ENCODE peak calls at places on chromosomes 5 and 9, in eight cellular contexts. One of them, this sample, is unnamed.
A peak's percentile ranks its signal among the peaks of the same experiment; 100 is the strongest.

GRCh38 chr5:142613231-142613630 is 72.7 kb downstream of the FGF1 start:
- DNase-seq in right lobe of liver: no peak
- DNase-seq in transverse colon: no peak
- DNase-seq in CD8-positive, alpha-beta T cell: no peak
- DNase-seq in fibroblast of lung: peak; percentile 67
- DNase-seq in uterus: no peak
- DNase-seq in cardiac muscle cell: peak; percentile 58
- DNase-seq in mucosa of descending colon: no peak
- DNase-seq in this sample: no peak

GRCh38 chr9:26324787-26325186 is 567.8 kb downstream of the CAAP1 start:
- DNase-seq in right lobe of liver: no peak
- DNase-seq in transverse colon: no peak
- DNase-seq in CD8-positive, alpha-beta T cell: no peak
- DNase-seq in fibroblast of lung: no peak
- DNase-seq in uterus: no peak
- DNase-seq in cardiac muscle cell: peak; percentile 67
- DNase-seq in mucosa of descending colon: no peak
- DNase-seq in this sample: no peak

GRCh38 chr9:127854169-127854833 is at the start of gene ENG:
- DNase-seq in right lobe of liver: peak; percentile 80
- DNase-seq in transverse colon: peak; percentile 58
- DNase-seq in CD8-positive, alpha-beta T cell: no peak
- DNase-seq in fibroblast of lung: peak; percentile 65
- DNase-seq in uterus: peak; percentile 77
- DNase-seq in cardiac muscle cell: peak; percentile 79
- DNase-seq in mucosa of descending colon: peak; percentile 65
- DNase-seq in this sample: peak; percentile 55

GRCh38 chr9:14910178-14910805 is at the start of gene FREM1:
- DNase-seq in right lobe of liver: peak; percentile 53
- DNase-seq in transverse colon: peak; percentile 32
- DNase-seq in CD8-positive, alpha-beta T cell: no peak
- DNase-seq in fibroblast of lung: peak; percentile 0
- DNase-seq in uterus: peak; percentile 59
- DNase-seq in cardiac muscle cell: peak; percentile 67
- DNase-seq in mucosa of descending colon: peak; percentile 48
- DNase-seq in this sample: peak; percentile 63

GRCh38 chr5:102715405-102715804 is 39.7 kb upstream of the PAM start:
- DNase-seq in right lobe of liver: no peak
- DNase-seq in transverse colon: no peak
- DNase-seq in CD8-positive, alpha-beta T cell: no peak
- DNase-seq in fibroblast of lung: peak; percentile 85
- DNase-seq in uterus: no peak
- DNase-seq in cardiac muscle cell: peak; percentile 71
- DNase-seq in mucosa of descending colon: no peak
- DNase-seq in this sample: no peak

GRCh38 chr9:30995951-30996738 is 1388.3 kb upstream of the ACO1 start:
- DNase-seq in right lobe of liver: no peak
- DNase-seq in transverse colon: no peak
- DNase-seq in CD8-positive, alpha-beta T cell: no peak
- DNase-seq in fibroblast of lung: no peak
- DNase-seq in uterus: no peak
- DNase-seq in cardiac muscle cell: no peak
- DNase-seq in mucosa of descending colon: no peak
- DNase-seq in this sample: no peak

GRCh38 chr5:158546748-158547147 is 553.0 kb downstream of the EBF1 start:
- DNase-seq in right lobe of liver: no peak
- DNase-seq in transverse colon: no peak
- DNase-seq in CD8-positive, alpha-beta T cell: no peak
- DNase-seq in fibroblast of lung: no peak
- DNase-seq in uterus: no peak
- DNase-seq in cardiac muscle cell: no peak
- DNase-seq in mucosa of descending colon: no peak
- DNase-seq in this sample: no peak

GRCh38 chr5:59005934-59006701 is 423.2 kb downstream of the RAB3C start:
- DNase-seq in right lobe of liver: no peak
- DNase-seq in transverse colon: no peak
- DNase-seq in CD8-positive, alpha-beta T cell: no peak
- DNase-seq in fibroblast of lung: no peak
- DNase-seq in uterus: no peak
- DNase-seq in cardiac muscle cell: no peak
- DNase-seq in mucosa of descending colon: no peak
- DNase-seq in this sample: no peak

GRCh38 chr5:16827755-16828154 is 108.3 kb downstream of the MYO10 start:
- DNase-seq in right lobe of liver: no peak
- DNase-seq in transverse colon: no peak
- DNase-seq in CD8-positive, alpha-beta T cell: no peak
- DNase-seq in fibroblast of lung: no peak
- DNase-seq in uterus: no peak
- DNase-seq in cardiac muscle cell: no peak
- DNase-seq in mucosa of descending colon: no peak
- DNase-seq in this sample: no peak

GRCh38 chr5:13553896-13554295 is 390.6 kb downstream of the DNAH5 start:
- DNase-seq in right lobe of liver: peak; percentile 55
- DNase-seq in transverse colon: no peak
- DNase-seq in CD8-positive, alpha-beta T cell: no peak
- DNase-seq in fibroblast of lung: peak; percentile 19
- DNase-seq in uterus: no peak
- DNase-seq in cardiac muscle cell: no peak
- DNase-seq in mucosa of descending colon: no peak
- DNase-seq in this sample: no peak

GRCh38 chr5:130605200-130605599 is 559.9 kb downstream of the HINT1 start:
- DNase-seq in right lobe of liver: no peak
- DNase-seq in transverse colon: no peak
- DNase-seq in CD8-positive, alpha-beta T cell: no peak
- DNase-seq in fibroblast of lung: no peak
- DNase-seq in uterus: no peak
- DNase-seq in cardiac muscle cell: no peak
- DNase-seq in mucosa of descending colon: no peak
- DNase-seq in this sample: no peak

GRCh38 chr5:173625686-173626500 is 9.4 kb upstream of the BOD1 start:
- DNase-seq in right lobe of liver: no peak
- DNase-seq in transverse colon: no peak
- DNase-seq in CD8-positive, alpha-beta T cell: no peak
- DNase-seq in fibroblast of lung: no peak
- DNase-seq in uterus: no peak
- DNase-seq in cardiac muscle cell: no peak
- DNase-seq in mucosa of descending colon: no peak
- DNase-seq in this sample: no peak
- TF ChIP-seq CTCF in right lobe of liver: no peak
- TF ChIP-seq CTCF in transverse colon: no peak
- TF ChIP-seq CTCF in CD8-positive, alpha-beta T cell: no peak
- TF ChIP-seq CTCF in fibroblast of lung: peak; percentile 12
- TF ChIP-seq CTCF in uterus: no peak
- TF ChIP-seq CTCF in cardiac muscle cell: no peak
- TF ChIP-seq CTCF in mucosa of descending colon: no peak
- TF ChIP-seq CTCF in this sample: peak; percentile 48

GRCh38 chr9:137578518-137579258 is at the start of gene DPH7:
- DNase-seq in right lobe of liver: peak; percentile 97
- DNase-seq in transverse colon: peak; percentile 97
- DNase-seq in CD8-positive, alpha-beta T cell: peak; percentile 98
- DNase-seq in fibroblast of lung: peak; percentile 85
- DNase-seq in uterus: peak; percentile 90
- DNase-seq in cardiac muscle cell: peak; percentile 95
- DNase-seq in mucosa of descending colon: peak; percentile 99
- DNase-seq in this sample: peak; percentile 99
- H3K36me3 ChIP-seq in right lobe of liver: peaks cover 7% of the 10 kb centered on the region
- H3K36me3 ChIP-seq in transverse colon: no peaks in the 10 kb centered on the region
- H3K36me3 ChIP-seq in CD8-positive, alpha-beta T cell: peaks cover 8% of the 10 kb centered on the region
- H3K36me3 ChIP-seq in fibroblast of lung: peaks cover 17% of the 10 kb centered on the region
- H3K36me3 ChIP-seq in uterus: no peaks in the 10 kb centered on the region
- H3K36me3 ChIP-seq in cardiac muscle cell: no peaks in the 10 kb centered on the region
- H3K36me3 ChIP-seq in mucosa of descending colon: peaks cover 4% of the 10 kb centered on the region
- H3K36me3 ChIP-seq in this sample: peaks cover 51% of the 10 kb centered on the region

DNA sequence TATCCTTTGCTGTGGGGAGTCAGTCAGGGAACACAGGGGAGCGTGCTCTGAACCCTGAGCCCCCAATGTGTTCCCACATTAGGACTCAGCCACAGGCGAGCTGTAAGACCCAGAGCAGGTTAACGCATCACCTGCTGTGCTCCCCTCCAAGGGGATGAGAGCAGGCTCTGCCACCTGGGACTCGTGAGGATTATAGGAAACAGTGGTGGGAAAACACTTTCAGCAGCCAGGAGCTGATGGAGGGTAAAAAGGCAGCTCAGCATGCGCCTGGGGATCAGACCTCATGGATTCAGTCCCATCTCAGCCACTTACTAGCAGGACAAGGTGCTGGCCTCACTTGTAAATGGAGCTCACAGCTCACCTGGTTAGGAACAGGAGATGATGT is 9.2 kb downstream of the JADE2 start:
- DNase-seq in right lobe of liver: no peak
- DNase-seq in transverse colon: no peak
- DNase-seq in CD8-positive, alpha-beta T cell: no peak
- DNase-seq in fibroblast of lung: no peak
- DNase-seq in uterus: no peak
- DNase-seq in cardiac muscle cell: no peak
- DNase-seq in mucosa of descending colon: no peak
- DNase-seq in this sample: no peak
- H3K4me1 ChIP-seq in right lobe of liver: no peaks in the 10 kb centered on the region
- H3K4me1 ChIP-seq in transverse colon: peaks cover 36% of the 10 kb centered on the region
- H3K4me1 ChIP-seq in CD8-positive, alpha-beta T cell: peaks cover 79% of the 10 kb centered on the region
- H3K4me1 ChIP-seq in fibroblast of lung: peaks cover 19% of the 10 kb centered on the region
- H3K4me1 ChIP-seq in uterus: no peaks in the 10 kb centered on the region
- H3K4me1 ChIP-seq in cardiac muscle cell: no peaks in the 10 kb centered on the region
- H3K4me1 ChIP-seq in mucosa of descending colon: peaks cover 13% of the 10 kb centered on the region
- H3K4me1 ChIP-seq in this sample: no peaks in the 10 kb centered on the region

GRCh38 chr9:137241490-137242328 is 622 bp downstream of the TUBB4B start:
- DNase-seq in right lobe of liver: no peak
- DNase-seq in transverse colon: peak; percentile 80
- DNase-seq in CD8-positive, alpha-beta T cell: peak; percentile 81
- DNase-seq in fibroblast of lung: peak; percentile 37
- DNase-seq in uterus: peak; percentile 64
- DNase-seq in cardiac muscle cell: peak; percentile 47
- DNase-seq in mucosa of descending colon: peak; percentile 83
- DNase-seq in this sample: no peak
- TF ChIP-seq CTCF in right lobe of liver: no peak
- TF ChIP-seq CTCF in transverse colon: no peak
- TF ChIP-seq CTCF in CD8-positive, alpha-beta T cell: no peak
- TF ChIP-seq CTCF in fibroblast of lung: no peak
- TF ChIP-seq CTCF in uterus: no peak
- TF ChIP-seq CTCF in cardiac muscle cell: no peak
- TF ChIP-seq CTCF in mucosa of descending colon: no peak
- TF ChIP-seq CTCF in this sample: no peak

GRCh38 chr9:104800068-104800785 is 36.3 kb downstream of the NIPSNAP3B start:
- DNase-seq in right lobe of liver: no peak
- DNase-seq in transverse colon: no peak
- DNase-seq in CD8-positive, alpha-beta T cell: no peak
- DNase-seq in fibroblast of lung: no peak
- DNase-seq in uterus: no peak
- DNase-seq in cardiac muscle cell: no peak
- DNase-seq in mucosa of descending colon: no peak
- DNase-seq in this sample: no peak
- H3K36me3 ChIP-seq in right lobe of liver: peaks cover 52% of the 10 kb centered on the region
- H3K36me3 ChIP-seq in transverse colon: peaks cover 88% of the 10 kb centered on the region
- H3K36me3 ChIP-seq in CD8-positive, alpha-beta T cell: no peaks in the 10 kb centered on the region
- H3K36me3 ChIP-seq in fibroblast of lung: peaks cover 11% of the 10 kb centered on the region
- H3K36me3 ChIP-seq in uterus: no peaks in the 10 kb centered on the region
- H3K36me3 ChIP-seq in cardiac muscle cell: peaks cover 24% of the 10 kb centered on the region
- H3K36me3 ChIP-seq in mucosa of descending colon: peaks cover 4% of the 10 kb centered on the region
- H3K36me3 ChIP-seq in this sample: no peaks in the 10 kb centered on the region

GRCh38 chr5:150492621-150493020 is 15.3 kb upstream of the NDST1 start:
- DNase-seq in right lobe of liver: no peak
- DNase-seq in transverse colon: no peak
- DNase-seq in CD8-positive, alpha-beta T cell: no peak
- DNase-seq in fibroblast of lung: peak; percentile 84
- DNase-seq in uterus: no peak
- DNase-seq in cardiac muscle cell: no peak
- DNase-seq in mucosa of descending colon: no peak
- DNase-seq in this sample: no peak

GRCh38 chr5:150491876-150492275 is 16.1 kb upstream of the NDST1 start:
- DNase-seq in right lobe of liver: no peak
- DNase-seq in transverse colon: no peak
- DNase-seq in CD8-positive, alpha-beta T cell: no peak
- DNase-seq in fibroblast of lung: no peak
- DNase-seq in uterus: no peak
- DNase-seq in cardiac muscle cell: no peak
- DNase-seq in mucosa of descending colon: peak; percentile 23
- DNase-seq in this sample: no peak

GRCh38 chr5:150490296-150490669 is 17.6 kb upstream of the NDST1 start:
- DNase-seq in right lobe of liver: no peak
- DNase-seq in transverse colon: no peak
- DNase-seq in CD8-positive, alpha-beta T cell: no peak
- DNase-seq in fibroblast of lung: no peak
- DNase-seq in uterus: no peak
- DNase-seq in cardiac muscle cell: no peak
- DNase-seq in mucosa of descending colon: no peak
- DNase-seq in this sample: no peak

GRCh38 chr5:150489358-150490295 is 18.3 kb upstream of the NDST1 start:
- DNase-seq in right lobe of liver: no peak
- DNase-seq in transverse colon: peak; percentile 60
- DNase-seq in CD8-positive, alpha-beta T cell: no peak
- DNase-seq in fibroblast of lung: peak; percentile 73
- DNase-seq in uterus: no peak
- DNase-seq in cardiac muscle cell: peak; percentile 35
- DNase-seq in mucosa of descending colon: peak; percentile 45
- DNase-seq in this sample: no peak

GRCh38 chr5:150490754-150491153 is 17.2 kb upstream of the NDST1 start:
- DNase-seq in right lobe of liver: no peak
- DNase-seq in transverse colon: no peak
- DNase-seq in CD8-positive, alpha-beta T cell: no peak
- DNase-seq in fibroblast of lung: no peak
- DNase-seq in uterus: no peak
- DNase-seq in cardiac muscle cell: no peak
- DNase-seq in mucosa of descending colon: no peak
- DNase-seq in this sample: no peak
- H3K4me1 ChIP-seq in right lobe of liver: no peaks in the 10 kb centered on the region
- H3K4me1 ChIP-seq in transverse colon: peaks cover 59% of the 10 kb centered on the region
- H3K4me1 ChIP-seq in CD8-positive, alpha-beta T cell: no peaks in the 10 kb centered on the region
- H3K4me1 ChIP-seq in fibroblast of lung: peaks cover 51% of the 10 kb centered on the region
- H3K4me1 ChIP-seq in uterus: peaks cover 4% of the 10 kb centered on the region
- H3K4me1 ChIP-seq in cardiac muscle cell: peaks cover 46% of the 10 kb centered on the region
- H3K4me1 ChIP-seq in mucosa of descending colon: peaks cover 22% of the 10 kb centered on the region
- H3K4me1 ChIP-seq in this sample: peaks cover 11% of the 10 kb centered on the region

GRCh38 chr5:6296524-6296923 is 81.8 kb downstream of the MED10 start:
- DNase-seq in right lobe of liver: no peak
- DNase-seq in transverse colon: no peak
- DNase-seq in CD8-positive, alpha-beta T cell: no peak
- DNase-seq in fibroblast of lung: no peak
- DNase-seq in uterus: no peak
- DNase-seq in cardiac muscle cell: no peak
- DNase-seq in mucosa of descending colon: no peak
- DNase-seq in this sample: no peak
- TF ChIP-seq CTCF in right lobe of liver: no peak
- TF ChIP-seq CTCF in transverse colon: no peak
- TF ChIP-seq CTCF in CD8-positive, alpha-beta T cell: no peak
- TF ChIP-seq CTCF in fibroblast of lung: no peak
- TF ChIP-seq CTCF in uterus: no peak
- TF ChIP-seq CTCF in cardiac muscle cell: no peak
- TF ChIP-seq CTCF in mucosa of descending colon: no peak
- TF ChIP-seq CTCF in this sample: no peak

DNA sequence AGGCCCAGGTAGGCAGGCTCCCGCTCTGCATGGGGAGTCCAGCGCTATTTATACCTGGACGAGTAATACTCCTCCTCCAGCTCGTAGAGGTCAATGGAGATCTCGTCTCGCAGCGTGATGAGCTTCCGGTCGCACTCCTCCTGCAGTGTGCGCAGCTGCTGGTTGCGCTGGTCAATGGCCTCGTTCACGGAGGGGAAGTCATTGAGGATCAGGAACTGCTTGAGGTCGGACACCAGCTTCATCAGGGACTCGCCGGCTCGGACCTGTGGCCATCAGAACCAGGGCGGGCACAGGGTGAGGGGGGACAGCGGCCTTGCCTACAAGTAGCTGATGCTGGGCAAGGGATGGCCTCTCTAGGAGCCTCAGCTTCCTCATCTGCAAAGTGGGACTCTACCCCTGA is 3.9 kb downstream of the MED22 start:
- DNase-seq in right lobe of liver: peak; percentile 45
- DNase-seq in transverse colon: no peak
- DNase-seq in CD8-positive, alpha-beta T cell: no peak
- DNase-seq in fibroblast of lung: no peak
- DNase-seq in uterus: no peak
- DNase-seq in cardiac muscle cell: no peak
- DNase-seq in mucosa of descending colon: no peak
- DNase-seq in this sample: no peak
- H3K36me3 ChIP-seq in right lobe of liver: no peaks in the 10 kb centered on the region
- H3K36me3 ChIP-seq in transverse colon: peaks cover 10% of the 10 kb centered on the region
- H3K36me3 ChIP-seq in CD8-positive, alpha-beta T cell: peaks cover 13% of the 10 kb centered on the region
- H3K36me3 ChIP-seq in fibroblast of lung: peaks cover 35% of the 10 kb centered on the region
- H3K36me3 ChIP-seq in uterus: no peaks in the 10 kb centered on the region
- H3K36me3 ChIP-seq in cardiac muscle cell: peaks cover 19% of the 10 kb centered on the region
- H3K36me3 ChIP-seq in mucosa of descending colon: no peaks in the 10 kb centered on the region
- H3K36me3 ChIP-seq in this sample: peaks cover 77% of the 10 kb centered on the region